ENCODE peak calls at places on chromosome 22, in nine cellular contexts. One of them, this sample, is unnamed.

GRCh38 chr22:38318792-38319773 is 1.9 kb upstream of the CSNK1E start:
- DNase-seq in hepatocyte: peak; percentile 17
- DNase-seq in GM13976: no peak
- DNase-seq in ovary: no peak
- DNase-seq in pancreas: no peak
- DNase-seq in thoracic aorta: no peak
- DNase-seq in bronchial epithelial cell: no peak
- DNase-seq in PC-3: no peak
- DNase-seq in tibial artery: no peak
- DNase-seq in this sample: no peak

GRCh38 chr22:28955817-28956216 is 72.4 kb downstream of the ZNRF3 start:
- DNase-seq in hepatocyte: no peak
- DNase-seq in GM13976: peak; percentile 46
- DNase-seq in ovary: no peak
- DNase-seq in pancreas: no peak
- DNase-seq in thoracic aorta: no peak
- DNase-seq in bronchial epithelial cell: no peak
- DNase-seq in PC-3: no peak
- DNase-seq in tibial artery: no peak
- DNase-seq in this sample: peak; percentile 70

GRCh38 chr22:33126881-33127280 is 68.7 kb upstream of the SYN3 start:
- DNase-seq in hepatocyte: peak; percentile 32
- DNase-seq in GM13976: no peak
- DNase-seq in ovary: no peak
- DNase-seq in pancreas: no peak
- DNase-seq in thoracic aorta: no peak
- DNase-seq in bronchial epithelial cell: peak; percentile 48
- DNase-seq in PC-3: no peak
- DNase-seq in tibial artery: no peak
- DNase-seq in this sample: no peak

GRCh38 chr22:49975543-49976389 is 15.2 kb downstream of the PIM3 start:
- DNase-seq in hepatocyte: no peak
- DNase-seq in GM13976: peak; percentile 81
- DNase-seq in ovary: peak; percentile 15
- DNase-seq in pancreas: peak; percentile 14
- DNase-seq in thoracic aorta: peak; percentile 1
- DNase-seq in bronchial epithelial cell: no peak
- DNase-seq in PC-3: no peak
- DNase-seq in tibial artery: peak; percentile 63
- DNase-seq in this sample: peak; percentile 83

GRCh38 chr22:44268431-44269116 is 44.2 kb downstream of the SHISAL1 start:
- DNase-seq in hepatocyte: no peak
- DNase-seq in GM13976: no peak
- DNase-seq in ovary: no peak
- DNase-seq in pancreas: no peak
- DNase-seq in thoracic aorta: no peak
- DNase-seq in bronchial epithelial cell: no peak
- DNase-seq in PC-3: no peak
- DNase-seq in tibial artery: no peak
- DNase-seq in this sample: no peak

GRCh38 chr22:49099496-49100124 is 728.1 kb downstream of the BRD1 start:
- DNase-seq in hepatocyte: peak; percentile 56
- DNase-seq in GM13976: no peak
- DNase-seq in ovary: no peak
- DNase-seq in pancreas: peak; percentile 15
- DNase-seq in thoracic aorta: peak; percentile 53
- DNase-seq in bronchial epithelial cell: no peak
- DNase-seq in PC-3: peak; percentile 4
- DNase-seq in tibial artery: peak; percentile 80
- DNase-seq in this sample: no peak

GRCh38 chr22:46058591-46059519 is 81.9 kb upstream of the WNT7B start:
- DNase-seq in hepatocyte: no peak
- DNase-seq in GM13976: no peak
- DNase-seq in ovary: peak; percentile 53
- DNase-seq in pancreas: peak; percentile 20
- DNase-seq in thoracic aorta: no peak
- DNase-seq in bronchial epithelial cell: no peak
- DNase-seq in PC-3: peak; percentile 35
- DNase-seq in tibial artery: peak; percentile 68
- DNase-seq in this sample: no peak

GRCh38 chr22:49367016-49367697 is 460.5 kb downstream of the BRD1 start:
- DNase-seq in hepatocyte: no peak
- DNase-seq in GM13976: no peak
- DNase-seq in ovary: no peak
- DNase-seq in pancreas: no peak
- DNase-seq in thoracic aorta: no peak
- DNase-seq in bronchial epithelial cell: no peak
- DNase-seq in PC-3: no peak
- DNase-seq in tibial artery: peak; percentile 48
- DNase-seq in this sample: no peak

GRCh38 chr22:24178021-24178431 is 3.3 kb upstream of the SUSD2 start:
- DNase-seq in hepatocyte: no peak
- DNase-seq in GM13976: no peak
- DNase-seq in ovary: no peak
- DNase-seq in pancreas: no peak
- DNase-seq in thoracic aorta: no peak
- DNase-seq in bronchial epithelial cell: no peak
- DNase-seq in PC-3: no peak
- DNase-seq in tibial artery: no peak
- DNase-seq in this sample: no peak

GRCh38 chr22:38707346-38707745 is 1.6 kb downstream of the GTPBP1 start:
- DNase-seq in hepatocyte: peak; percentile 56
- DNase-seq in GM13976: no peak
- DNase-seq in ovary: no peak
- DNase-seq in pancreas: no peak
- DNase-seq in thoracic aorta: no peak
- DNase-seq in bronchial epithelial cell: peak; percentile 89
- DNase-seq in PC-3: peak; percentile 82
- DNase-seq in tibial artery: no peak
- DNase-seq in this sample: no peak

GRCh38 chr22:24410110-24410856 is 17.1 kb upstream of the ADORA2A start:
- DNase-seq in hepatocyte: no peak
- DNase-seq in GM13976: no peak
- DNase-seq in ovary: no peak
- DNase-seq in pancreas: no peak
- DNase-seq in thoracic aorta: no peak
- DNase-seq in bronchial epithelial cell: peak; percentile 30
- DNase-seq in PC-3: no peak
- DNase-seq in tibial artery: no peak
- DNase-seq in this sample: no peak

GRCh38 chr22:39915295-39915726 is 14.4 kb downstream of the GRAP2 start:
- DNase-seq in hepatocyte: no peak
- DNase-seq in GM13976: no peak
- DNase-seq in ovary: no peak
- DNase-seq in pancreas: no peak
- DNase-seq in thoracic aorta: no peak
- DNase-seq in bronchial epithelial cell: no peak
- DNase-seq in PC-3: no peak
- DNase-seq in tibial artery: no peak
- DNase-seq in this sample: no peak

GRCh38 chr22:49995059-49995412 is 17.5 kb downstream of the IL17REL start:
- DNase-seq in hepatocyte: no peak
- DNase-seq in GM13976: peak; percentile 32
- DNase-seq in ovary: no peak
- DNase-seq in pancreas: no peak
- DNase-seq in thoracic aorta: no peak
- DNase-seq in bronchial epithelial cell: no peak
- DNase-seq in PC-3: no peak
- DNase-seq in tibial artery: peak; percentile 59
- DNase-seq in this sample: no peak

GRCh38 chr22:26174280-26174679 is 5.0 kb downstream of the SEZ6L start:
- DNase-seq in hepatocyte: peak; percentile 48
- DNase-seq in GM13976: no peak
- DNase-seq in ovary: no peak
- DNase-seq in pancreas: no peak
- DNase-seq in thoracic aorta: no peak
- DNase-seq in bronchial epithelial cell: no peak
- DNase-seq in PC-3: peak; percentile 1
- DNase-seq in tibial artery: no peak
- DNase-seq in this sample: no peak

GRCh38 chr22:26170112-26170492 is 840 bp downstream of the SEZ6L start:
- DNase-seq in hepatocyte: no peak
- DNase-seq in GM13976: peak; percentile 14
- DNase-seq in ovary: no peak
- DNase-seq in pancreas: no peak
- DNase-seq in thoracic aorta: no peak
- DNase-seq in bronchial epithelial cell: no peak
- DNase-seq in PC-3: no peak
- DNase-seq in tibial artery: no peak
- DNase-seq in this sample: no peak

GRCh38 chr22:26169312-26170111 is at the start of gene SEZ6L:
- DNase-seq in hepatocyte: peak; percentile 22
- DNase-seq in GM13976: peak; percentile 58
- DNase-seq in ovary: no peak
- DNase-seq in pancreas: no peak
- DNase-seq in thoracic aorta: no peak
- DNase-seq in bronchial epithelial cell: no peak
- DNase-seq in PC-3: no peak
- DNase-seq in tibial artery: peak; percentile 60
- DNase-seq in this sample: no peak

GRCh38 chr22:26170795-26171194 is 1.5 kb downstream of the SEZ6L start:
- DNase-seq in hepatocyte: peak; percentile 43
- DNase-seq in GM13976: peak; percentile 18
- DNase-seq in ovary: no peak
- DNase-seq in pancreas: peak; percentile 22
- DNase-seq in thoracic aorta: no peak
- DNase-seq in bronchial epithelial cell: no peak
- DNase-seq in PC-3: no peak
- DNase-seq in tibial artery: no peak
- DNase-seq in this sample: no peak

DNA sequence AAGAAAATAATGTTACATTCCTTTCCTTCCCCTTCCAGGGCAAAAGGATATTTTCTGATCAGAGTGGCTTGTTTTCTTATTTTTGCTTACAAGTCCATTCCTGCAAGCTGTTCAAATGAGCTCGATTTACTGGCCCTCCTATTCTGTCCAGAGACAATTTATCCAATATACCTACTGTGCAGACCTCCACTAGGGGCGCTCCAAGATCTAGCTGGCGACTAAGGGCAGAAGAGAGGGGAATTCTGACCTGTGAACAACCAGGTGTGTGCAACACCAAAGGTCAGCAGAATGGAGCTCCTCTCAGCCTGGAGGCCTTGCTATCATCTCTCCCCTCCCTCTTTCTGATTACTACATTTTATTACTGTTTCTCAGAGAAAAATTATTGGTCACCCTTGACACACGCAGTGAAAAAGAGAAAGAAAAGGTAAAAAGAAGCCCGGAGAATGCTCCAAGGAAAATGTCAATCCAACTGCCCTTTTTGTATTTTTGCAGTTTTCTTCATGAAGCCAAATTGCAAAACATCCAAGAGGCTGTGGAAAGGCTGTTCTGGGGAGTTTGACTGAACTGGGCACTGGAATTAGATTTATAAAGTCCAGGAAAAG is 3.2 kb downstream of the SEZ6L start:
- DNase-seq in hepatocyte: peak; percentile 74
- DNase-seq in GM13976: peak; percentile 54
- DNase-seq in ovary: no peak
- DNase-seq in pancreas: peak; percentile 48
- DNase-seq in thoracic aorta: no peak
- DNase-seq in bronchial epithelial cell: peak; percentile 30
- DNase-seq in PC-3: peak; percentile 29
- DNase-seq in tibial artery: no peak
- DNase-seq in this sample: no peak
- TF ChIP-seq CTCF in hepatocyte: peak; percentile 61
- TF ChIP-seq CTCF in GM13976: peak; percentile 68
- TF ChIP-seq CTCF in ovary: no peak
- TF ChIP-seq CTCF in pancreas: peak; percentile 56
- TF ChIP-seq CTCF in thoracic aorta: peak; percentile 29
- TF ChIP-seq CTCF in bronchial epithelial cell: peak; percentile 55
- TF ChIP-seq CTCF in PC-3: peak; percentile 63
- TF ChIP-seq CTCF in tibial artery: peak; percentile 9
- TF ChIP-seq CTCF in this sample: no peak

GRCh38 chr22:41000040-41000565 is 48.9 kb downstream of the RBX1 start:
- DNase-seq in hepatocyte: no peak
- DNase-seq in GM13976: no peak
- DNase-seq in ovary: no peak
- DNase-seq in pancreas: no peak
- DNase-seq in thoracic aorta: no peak
- DNase-seq in bronchial epithelial cell: no peak
- DNase-seq in PC-3: no peak
- DNase-seq in tibial artery: no peak
- DNase-seq in this sample: no peak
- TF ChIP-seq CTCF in hepatocyte: no peak
- TF ChIP-seq CTCF in GM13976: no peak
- TF ChIP-seq CTCF in ovary: no peak
- TF ChIP-seq CTCF in pancreas: no peak
- TF ChIP-seq CTCF in thoracic aorta: no peak
- TF ChIP-seq CTCF in bronchial epithelial cell: no peak
- TF ChIP-seq CTCF in PC-3: no peak
- TF ChIP-seq CTCF in tibial artery: no peak
- TF ChIP-seq CTCF in this sample: no peak

GRCh38 chr22:30426395-30427353 is 1.1 kb downstream of the MTFP1 start:
- DNase-seq in hepatocyte: peak; percentile 90
- DNase-seq in GM13976: peak; percentile 79
- DNase-seq in ovary: peak; percentile 59
- DNase-seq in pancreas: peak; percentile 90
- DNase-seq in thoracic aorta: peak; percentile 56
- DNase-seq in bronchial epithelial cell: peak; percentile 85
- DNase-seq in PC-3: peak; percentile 89
- DNase-seq in tibial artery: peak; percentile 91
- DNase-seq in this sample: peak; percentile 85
- TF ChIP-seq CTCF in hepatocyte: peak; percentile 63
- TF ChIP-seq CTCF in GM13976: peak; percentile 36
- TF ChIP-seq CTCF in ovary: no peak
- TF ChIP-seq CTCF in pancreas: peak; percentile 58
- TF ChIP-seq CTCF in thoracic aorta: peak; percentile 50
- TF ChIP-seq CTCF in bronchial epithelial cell: peak; percentile 88
- TF ChIP-seq CTCF in PC-3: peak; percentile 70
- TF ChIP-seq CTCF in tibial artery: peak; percentile 63
- TF ChIP-seq CTCF in this sample: no peak

GRCh38 chr22:17434856-17435255 is 65.6 kb downstream of the CECR2 start:
- DNase-seq in hepatocyte: no peak
- DNase-seq in GM13976: no peak
- DNase-seq in ovary: no peak
- DNase-seq in pancreas: no peak
- DNase-seq in thoracic aorta: no peak
- DNase-seq in bronchial epithelial cell: peak; percentile 10
- DNase-seq in PC-3: no peak
- DNase-seq in tibial artery: no peak
- DNase-seq in this sample: no peak

GRCh38 chr22:17441326-17441725 is 72.1 kb downstream of the CECR2 start:
- DNase-seq in hepatocyte: no peak
- DNase-seq in GM13976: no peak
- DNase-seq in ovary: no peak
- DNase-seq in pancreas: no peak
- DNase-seq in thoracic aorta: no peak
- DNase-seq in bronchial epithelial cell: no peak
- DNase-seq in PC-3: no peak
- DNase-seq in tibial artery: no peak
- DNase-seq in this sample: no peak

GRCh38 chr22:17435375-17435774 is 66.1 kb downstream of the CECR2 start:
- DNase-seq in hepatocyte: no peak
- DNase-seq in GM13976: no peak
- DNase-seq in ovary: no peak
- DNase-seq in pancreas: no peak
- DNase-seq in thoracic aorta: no peak
- DNase-seq in bronchial epithelial cell: no peak
- DNase-seq in PC-3: no peak
- DNase-seq in tibial artery: no peak
- DNase-seq in this sample: no peak

GRCh38 chr22:17436981-17437410 is 67.7 kb downstream of the CECR2 start:
- DNase-seq in hepatocyte: peak; percentile 7
- DNase-seq in GM13976: no peak
- DNase-seq in ovary: no peak
- DNase-seq in pancreas: no peak
- DNase-seq in thoracic aorta: no peak
- DNase-seq in bronchial epithelial cell: no peak
- DNase-seq in PC-3: no peak
- DNase-seq in tibial artery: no peak
- DNase-seq in this sample: no peak

GRCh38 chr22:17436382-17436951 is 67.2 kb downstream of the CECR2 start:
- DNase-seq in hepatocyte: peak; percentile 24
- DNase-seq in GM13976: no peak
- DNase-seq in ovary: no peak
- DNase-seq in pancreas: no peak
- DNase-seq in thoracic aorta: no peak
- DNase-seq in bronchial epithelial cell: no peak
- DNase-seq in PC-3: no peak
- DNase-seq in tibial artery: no peak
- DNase-seq in this sample: no peak
- TF ChIP-seq CTCF in hepatocyte: no peak
- TF ChIP-seq CTCF in GM13976: no peak
- TF ChIP-seq CTCF in ovary: no peak
- TF ChIP-seq CTCF in pancreas: no peak
- TF ChIP-seq CTCF in thoracic aorta: no peak
- TF ChIP-seq CTCF in bronchial epithelial cell: no peak
- TF ChIP-seq CTCF in PC-3: no peak
- TF ChIP-seq CTCF in tibial artery: no peak
- TF ChIP-seq CTCF in this sample: no peak

This sample was measured in lower leg skin.